ENCODE peak calls at places on chromosomes 1 and 21, in eight cellular contexts. S is stimulated activated CD8-positive, alpha-beta memory T cell treated with anti-CD3 and anti-CD28 coated beads, Interleukin-7, amount 100 ng/mL, for 24 hours; N is T-helper 17 cell; R is NCI-H1092 treated with DMSO at 0.1 percent for 48 hours; E is tibial nerve; B is ELF-1; K is right atrium auricular region; H is AG08395. X is an unnamed sample.

GRCh38 chr21:41761211-41762181 is 5.4 kb downstream of the RIPK4 start:
- DNase-seq in K (peak), H (peak), N (no peak), B (peak), S (no peak), E (peak), R (no peak), X (no peak)

GRCh38 chr1:76843821-76844448 is 23.3 kb upstream of the ST6GALNAC5 start:
- DNase-seq in K (no peak), N (no peak), E (no peak), H (no peak), S (no peak), R (no peak), B (no peak), X (no peak)

GRCh38 chr1:29291756-29292155 is 55.4 kb downstream of the PTPRU start:
- DNase-seq in N (no peak), B (no peak), E (no peak), S (no peak), K (no peak), R (no peak), H (no peak), X (no peak)

GRCh38 chr1:220803401-220804201 is 16.9 kb downstream of the MTARC1 start:
- DNase-seq in S (no peak), N (no peak), K (peak), H (peak), B (peak), R (peak), E (peak), X (no peak)

GRCh38 chr1:174874337-174875053 is 125.3 kb upstream of the CACYBP start:
- DNase-seq in R (peak), E (no peak), S (no peak), H (no peak), B (peak), K (no peak), N (no peak), X (no peak)

GRCh38 chr1:151710187-151710586 is 6.4 kb downstream of the CELF3 start:
- DNase-seq in K (no peak), H (peak), N (no peak), B (peak), E (no peak), R (no peak), S (no peak), X (no peak)

GRCh38 chr1:107264561-107264960 is 123.7 kb downstream of the NTNG1 start:
- DNase-seq in N (no peak), S (no peak), B (no peak), R (no peak), H (peak), K (no peak), E (no peak), X (no peak)

GRCh38 chr21:45019076-45019886 is 55.1 kb upstream of the ADARB1 start:
- DNase-seq in B (no peak), N (peak), S (no peak), H (peak), K (no peak), R (no peak), E (no peak), X (no peak)

GRCh38 chr1:162541619-162542141 is 19.8 kb upstream of the UAP1 start:
- DNase-seq in B (no peak), K (peak), H (peak), R (no peak), S (no peak), N (no peak), E (peak), X (no peak)

GRCh38 chr1:53541761-53542550 is 82.8 kb downstream of the DMRTB1 start:
- DNase-seq in N (no peak), R (no peak), B (peak), K (no peak), S (no peak), H (peak), E (no peak), X (peak)